ENCODE peak calls at places on chromosomes 5 and 9, in ten cellular contexts. V is psoas muscle; D is PC-3; Q is K562; H is heart left ventricle; T is lung; L is left ventricle myocardium inferior; W is CD8-positive, alpha-beta T cell; C is CD8-positive, alpha-beta memory T cell; A is small intestine. O is an unnamed sample. For H3K4me1 and H3K36me3, the result is how much of the 10 kb centered on the place peaks cover.

GRCh38 chr9:76876098-76876497 is 29.8 kb downstream of the PRUNE2 start:
- DNase-seq in A (no peak), C (no peak), D (no peak), W (no peak), L (no peak), H (no peak), T (no peak), Q (no peak), V (no peak), O (no peak)

GRCh38 chr9:117265253-117265652 is 149.6 kb downstream of the ASTN2 start:
- DNase-seq in Q (no peak), C (no peak), D (no peak), V (no peak), W (no peak), H (no peak), L (no peak), A (no peak), T (no peak), O (no peak)

GRCh38 chr5:95283761-95284511 is 958 bp downstream of the MCTP1 start:
- DNase-seq in H (peak), D (peak), W (no peak), C (no peak), A (peak), Q (peak), V (peak), L (no peak), T (peak), O (no peak)

GRCh38 chr9:84857224-84857623 is 187.7 kb downstream of the NTRK2 start:
- DNase-seq in V (no peak), D (no peak), Q (no peak), W (no peak), T (no peak), A (no peak), C (no peak), L (no peak), H (no peak), O (no peak)

GRCh38 chr5:124195416-124195815 is 551.0 kb downstream of the ZNF608 start:
- DNase-seq in C (no peak), D (peak), W (no peak), T (no peak), V (no peak), Q (no peak), A (no peak), L (no peak), H (no peak), O (no peak)

GRCh38 chr5:111495159-111495558 is 17.2 kb downstream of the STARD4 start:
- DNase-seq in C (no peak), D (no peak), V (no peak), Q (no peak), T (no peak), W (no peak), L (no peak), H (no peak), A (peak), O (no peak)

GRCh38 chr9:7640205-7640604 is 159.4 kb downstream of the DMAC1 start:
- DNase-seq in C (no peak), H (no peak), L (no peak), D (no peak), T (no peak), Q (no peak), A (no peak), W (no peak), V (no peak), O (no peak)

GRCh38 chr9:110142868-110143866 is 64.8 kb downstream of the C9orf152 start:
- DNase-seq in D (peak), C (no peak), H (no peak), V (no peak), W (no peak), A (no peak), Q (peak), T (no peak), L (no peak), O (no peak)

GRCh38 chr5:59337240-59337639 is 556.3 kb downstream of the PDE4D start:
- DNase-seq in L (no peak), Q (no peak), T (no peak), W (no peak), C (no peak), D (no peak), V (no peak), H (peak), A (no peak), O (no peak)

GRCh38 chr9:36870960-36871359 is 163.1 kb downstream of the PAX5 start:
- DNase-seq in L (no peak), H (no peak), C (no peak), Q (no peak), D (no peak), V (no peak), A (peak), T (no peak), W (no peak), O (no peak)

GRCh38 chr9:98047002-98047401 is 9.5 kb upstream of the NANS start:
- DNase-seq in D (no peak), C (no peak), H (no peak), Q (peak), W (no peak), T (no peak), L (no peak), V (no peak), A (no peak), O (no peak)

GRCh38 chr9:132041825-132042224 is 37.8 kb downstream of the MED27 start:
- DNase-seq in A (peak), V (no peak), D (no peak), L (no peak), T (no peak), W (no peak), Q (no peak), H (no peak), C (no peak), O (no peak)

GRCh38 chr9:4781408-4781807 is 11.3 kb upstream of the RCL1 start:
- DNase-seq in V (no peak), A (no peak), C (no peak), D (no peak), L (no peak), T (no peak), W (no peak), H (no peak), Q (no peak), O (no peak)

GRCh38 chr5:120544043-120544442 is 79.9 kb downstream of the PRR16 start:
- DNase-seq in T (no peak), H (no peak), C (no peak), W (no peak), Q (no peak), D (no peak), A (no peak), V (no peak), L (no peak), O (no peak)

GRCh38 chr5:40733439-40733838 is 22.3 kb downstream of the TTC33 start:
- DNase-seq in T (no peak), L (no peak), A (no peak), C (no peak), H (no peak), V (no peak), Q (no peak), D (no peak), W (no peak), O (no peak)

GRCh38 chr5:124698774-124699173 is 47.7 kb downstream of the ZNF608 start:
- DNase-seq in V (no peak), C (no peak), D (no peak), T (no peak), L (no peak), Q (no peak), H (no peak), A (no peak), W (no peak), O (no peak)

GRCh38 chr5:60287174-60287771 is 393.7 kb upstream of the PDE4D start:
- DNase-seq in T (peak), V (peak), L (peak), A (peak), D (peak), W (no peak), H (no peak), Q (peak), C (no peak), O (no peak)

GRCh38 chr5:153659337-153659736 is 168.9 kb downstream of the GRIA1 start:
- DNase-seq in D (no peak), C (no peak), L (no peak), H (no peak), Q (no peak), V (no peak), T (no peak), W (no peak), A (no peak), O (no peak)

GRCh38 chr5:139037732-139038131 is 160.4 kb downstream of the SIL1 start:
- DNase-seq in Q (no peak), D (no peak), V (no peak), C (no peak), W (no peak), T (no peak), A (no peak), H (no peak), L (no peak), O (no peak)

GRCh38 chr9:76603448-76603895 is 144.5 kb downstream of the GCNT1 start:
- DNase-seq in V (no peak), D (no peak), A (no peak), L (no peak), W (no peak), H (no peak), C (no peak), T (no peak), Q (no peak), O (no peak)

GRCh38 chr9:9003184-9003583 is 1203.6 kb upstream of the DMAC1 start:
- DNase-seq in Q (no peak), V (no peak), C (no peak), W (no peak), T (no peak), D (no peak), A (no peak), H (no peak), L (no peak), O (no peak)

GRCh38 chr5:141664733-141665461 is 13.7 kb upstream of the FCHSD1 start:
- DNase-seq in V (peak), L (peak), H (peak), W (peak), T (peak), A (peak), C (peak), Q (peak), D (peak), O (peak)

GRCh38 chr9:87718852-87719612 is 6.9 kb upstream of the CTSL start:
- DNase-seq in T (no peak), A (no peak), C (no peak), L (no peak), D (no peak), W (no peak), Q (no peak), V (no peak), H (no peak), O (no peak)

GRCh38 chr9:121771851-121772599 is 120.6 kb downstream of the DAB2IP start:
- DNase-seq in A (no peak), D (no peak), C (no peak), V (peak), Q (no peak), L (peak), H (peak), T (no peak), W (no peak), O (no peak)

GRCh38 chr9:63816742-63817621 is 1468.0 kb downstream of the FOXD4L5 start:
- DNase-seq in D (peak), Q (peak), H (peak), W (peak), T (peak), V (peak), A (peak), C (peak), L (peak), O (peak)

GRCh38 chr9:108813951-108814601 is 41.7 kb downstream of the ACTL7B start:
- DNase-seq in A (no peak), H (no peak), D (peak), W (no peak), C (no peak), V (no peak), L (no peak), T (no peak), Q (no peak), O (no peak)

GRCh38 chr9:108815156-108815555 is 40.6 kb downstream of the ACTL7B start:
- DNase-seq in T (peak), W (no peak), H (no peak), A (no peak), D (peak), C (no peak), L (no peak), V (no peak), Q (no peak), O (no peak)

GRCh38 chr9:108812388-108812787 is 43.4 kb downstream of the ACTL7B start:
- DNase-seq in V (no peak), T (no peak), Q (no peak), L (no peak), D (no peak), A (no peak), W (no peak), H (no peak), C (no peak), O (no peak)

GRCh38 chr9:108809269-108809668 is 46.5 kb downstream of the ACTL7B start:
- DNase-seq in V (no peak), L (no peak), W (no peak), T (no peak), A (no peak), H (no peak), C (no peak), D (no peak), Q (no peak), O (no peak)

DNA sequence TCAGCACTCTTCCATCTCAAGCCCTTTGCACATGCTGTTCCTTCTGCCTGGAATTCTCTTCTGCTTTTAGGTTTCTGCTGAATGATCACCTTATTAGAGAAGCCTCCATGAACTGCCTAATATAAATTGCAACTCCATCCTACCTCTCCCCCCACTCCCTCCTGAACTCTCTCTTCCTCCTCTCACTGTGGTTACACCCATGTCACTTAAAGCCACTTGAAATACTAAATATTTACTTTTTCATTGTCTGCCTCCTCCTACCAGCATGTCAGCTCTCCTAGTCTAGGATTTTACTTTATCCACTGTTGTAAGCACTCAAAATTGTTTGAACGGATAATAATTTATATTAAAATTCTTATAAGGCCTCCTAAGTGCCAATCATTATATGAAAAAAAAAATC is 43.8 kb downstream of the ACTL7B start:
- DNase-seq in A (no peak), C (no peak), L (no peak), H (no peak), W (no peak), D (no peak), T (no peak), V (no peak), Q (no peak), O (no peak)
- H3K4me1 ChIP-seq in A (under half), C (under half), L (under half), H (under half), W (under half), D (under half), T (under half), V (under half), Q (under half), O (under half)

DNA sequence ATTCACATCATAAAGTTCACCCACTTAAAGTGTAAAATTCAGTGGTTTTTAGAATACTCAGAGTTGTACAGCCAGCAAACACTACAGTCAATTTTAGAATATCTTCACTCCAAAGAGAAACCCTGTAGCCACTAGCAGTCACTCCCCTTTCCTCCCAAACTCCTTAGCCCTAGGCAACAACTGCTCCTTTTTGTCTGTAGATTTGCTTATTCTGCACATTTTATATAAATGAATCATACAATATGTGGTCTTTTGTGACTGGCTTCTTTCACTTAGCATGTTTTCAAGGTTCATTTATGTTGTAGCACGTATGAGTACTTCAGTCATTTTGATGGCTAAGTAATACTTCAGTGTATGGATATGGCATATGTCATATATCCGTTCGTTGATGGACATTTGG is 38.7 kb downstream of the TGFBR1 start:
- DNase-seq in T (no peak), Q (no peak), L (no peak), D (peak), V (no peak), H (no peak), W (no peak), A (no peak), C (no peak), O (no peak)
- H3K36me3 ChIP-seq in T (under half), Q (half or more), L (half or more), D (under half), V (under half), H (half or more), W (under half), A (under half), C (half or more), O (under half)

DNA sequence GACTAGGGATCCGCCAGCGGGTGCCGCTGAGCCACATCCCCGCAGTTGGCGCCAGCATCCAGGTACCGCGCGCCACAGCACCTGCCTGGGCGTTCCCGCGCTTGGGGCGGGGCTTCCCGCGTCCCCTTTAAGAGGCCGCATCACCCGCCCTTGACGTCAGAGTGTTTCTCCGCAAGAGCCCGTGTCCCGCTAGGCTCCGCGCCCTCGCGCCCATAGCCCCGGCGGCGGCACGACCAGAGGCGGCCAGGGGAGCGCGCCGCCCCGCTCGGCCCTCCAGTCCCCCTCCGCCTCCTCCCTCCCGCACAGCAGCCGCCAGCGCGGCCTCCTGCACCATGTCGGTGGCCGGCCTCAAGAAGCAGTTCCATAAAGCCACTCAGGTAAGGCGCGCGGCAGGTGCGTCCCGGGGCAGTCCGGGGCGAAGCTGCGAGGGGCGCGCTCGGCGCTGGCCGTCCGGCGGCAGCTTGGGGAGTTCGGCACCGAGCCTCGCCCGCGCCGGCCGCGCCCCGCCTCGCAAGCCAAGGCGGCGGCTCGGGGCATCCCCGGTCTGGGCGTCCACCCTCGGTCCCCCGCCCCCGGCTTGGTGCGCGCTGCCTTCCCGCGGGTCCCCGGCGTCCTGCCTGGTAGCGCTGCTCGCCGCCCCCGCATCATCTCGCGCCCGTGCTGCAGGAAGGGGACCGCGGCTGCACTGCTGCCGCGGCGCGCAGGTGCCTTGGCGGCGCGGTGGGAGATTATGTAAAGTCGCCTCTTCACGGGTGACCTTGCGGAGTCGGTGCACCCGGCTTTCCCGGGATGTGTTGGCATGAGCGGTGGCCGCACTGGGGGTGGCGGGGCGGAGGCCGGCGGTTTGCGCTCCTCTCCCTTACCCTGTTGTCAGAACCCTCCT is at the start of gene SH3GL2:
- DNase-seq in A (peak), C (no peak), T (peak), W (no peak), Q (no peak), H (peak), D (peak), L (peak), V (no peak), O (peak)
- H3K4me3 ChIP-seq in A (peak), C (no peak), T (peak), W (no peak), Q (no peak), H (peak), D (peak), L (peak), V (peak), O (peak)

GRCh38 chr5:154857091-154857533 is 1.3 kb upstream of the CNOT8 start:
- DNase-seq in L (peak), D (peak), H (peak), V (peak), C (peak), A (peak), Q (peak), T (no peak), W (peak), O (peak)
- H3K4me1 ChIP-seq in L (under half), D (under half), H (under half), V (under half), C (under half), A (under half), Q (under half), T (under half), W (under half), O (under half)

GRCh38 chr5:160054047-160054446 is 45.1 kb downstream of the TTC1 start:
- DNase-seq in D (peak), T (no peak), A (no peak), V (no peak), C (no peak), H (no peak), Q (no peak), L (no peak), W (no peak), O (no peak)
- H3K36me3 ChIP-seq in D (half or more), T (under half), A (under half), V (under half), C (half or more), H (half or more), Q (half or more), L (half or more), W (under half), O (under half)

GRCh38 chr9:129626944-129627297 is 958 bp downstream of the NTMT1 start:
- DNase-seq in Q (no peak), H (no peak), T (no peak), V (no peak), A (no peak), C (no peak), D (peak), W (no peak), L (no peak), O (no peak)

GRCh38 chr9:129628709-129629108 is 2.7 kb downstream of the NTMT1 start:
- DNase-seq in V (no peak), A (no peak), C (no peak), T (no peak), D (no peak), H (no peak), L (no peak), Q (no peak), W (no peak), O (no peak)

GRCh38 chr9:129626079-129626943 is at the start of gene NTMT1:
- DNase-seq in Q (peak), C (peak), H (peak), D (peak), V (peak), A (peak), W (peak), T (peak), L (peak), O (peak)

GRCh38 chr9:129629251-129629650 is 3.3 kb downstream of the NTMT1 start:
- DNase-seq in A (no peak), Q (no peak), C (no peak), T (no peak), D (no peak), L (no peak), V (no peak), W (no peak), H (no peak), O (no peak)

GRCh38 chr9:129627556-129628492 is 1.9 kb downstream of the NTMT1 start:
- DNase-seq in V (no peak), C (no peak), H (no peak), W (no peak), Q (no peak), D (no peak), L (no peak), T (no peak), A (no peak), O (no peak)
- H3K4me3 ChIP-seq in V (peak), C (peak), H (peak), W (peak), Q (peak), D (peak), L (peak), T (no peak), A (peak), O (no peak)

GRCh38 chr9:130639866-130640555 is 24.4 kb upstream of the PRDM12 start:
- DNase-seq in C (no peak), A (no peak), W (no peak), H (no peak), V (no peak), T (no peak), D (no peak), Q (no peak), L (no peak), O (no peak)
- H3K4me1 ChIP-seq in C (under half), A (under half), W (under half), H (under half), V (under half), T (under half), D (under half), Q (under half), L (under half), O (under half)

DNA sequence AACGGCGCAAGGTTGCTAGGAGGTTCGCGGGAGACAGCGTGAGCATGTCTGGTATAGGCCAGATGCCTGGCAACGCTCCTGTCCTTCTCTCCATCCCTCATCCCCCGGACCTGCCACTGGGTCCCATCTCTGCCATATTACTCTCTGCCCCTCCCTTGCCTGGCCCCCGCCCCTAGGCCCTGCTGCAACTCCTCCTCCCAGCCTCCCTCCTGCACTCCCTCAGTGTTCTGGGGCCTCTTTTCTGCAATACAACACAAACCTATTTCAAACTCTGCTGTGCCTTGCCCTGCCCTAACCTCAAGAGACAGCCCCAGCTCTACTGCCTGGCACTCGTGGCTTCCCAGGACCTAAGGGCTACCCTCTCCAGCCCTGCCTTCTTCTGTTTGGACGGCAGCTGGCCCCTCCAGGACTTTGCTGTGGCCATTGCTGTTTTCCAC is 8.9 kb upstream of the DBN1 start:
- DNase-seq in V (no peak), Q (no peak), T (no peak), D (no peak), H (peak), C (no peak), W (no peak), A (no peak), L (no peak), O (no peak)
- H3K36me3 ChIP-seq in V (under half), Q (under half), T (under half), D (under half), H (under half), C (under half), W (under half), A (under half), L (under half), O (under half)